ENCODE peak calls at places on chromosomes 1 and 21, in ten cellular contexts. One of them, this sample, is unnamed. For H3K4me1, the result is how much of the 10 kb centered on the place peaks cover.

GRCh38 chr1:160061376-160062100 is 8.4 kb downstream of the KCNJ10 start:
- DNase-seq in stomach: no peak
- DNase-seq in transverse colon: no peak
- DNase-seq in Panc1: no peak
- DNase-seq in H1: no peak
- DNase-seq in prostate gland: no peak
- DNase-seq in K562: peak
- DNase-seq in SK-N-SH: no peak
- DNase-seq in esophagus muscularis mucosa: no peak
- DNase-seq in upper lobe of left lung: no peak
- DNase-seq in this sample: no peak

GRCh38 chr1:228511014-228511413 is 23.8 kb downstream of the RNF187 start:
- DNase-seq in stomach: no peak
- DNase-seq in transverse colon: no peak
- DNase-seq in Panc1: no peak
- DNase-seq in H1: no peak
- DNase-seq in prostate gland: no peak
- DNase-seq in K562: no peak
- DNase-seq in SK-N-SH: no peak
- DNase-seq in esophagus muscularis mucosa: no peak
- DNase-seq in upper lobe of left lung: no peak
- DNase-seq in this sample: no peak

GRCh38 chr1:21897844-21898243 is 39.3 kb downstream of the HSPG2 start:
- DNase-seq in stomach: no peak
- DNase-seq in transverse colon: no peak
- DNase-seq in Panc1: no peak
- DNase-seq in H1: no peak
- DNase-seq in prostate gland: no peak
- DNase-seq in K562: no peak
- DNase-seq in SK-N-SH: no peak
- DNase-seq in esophagus muscularis mucosa: no peak
- DNase-seq in upper lobe of left lung: no peak
- DNase-seq in this sample: no peak

GRCh38 chr1:91755176-91755575 is 130.8 kb downstream of the TGFBR3 start:
- DNase-seq in stomach: no peak
- DNase-seq in transverse colon: no peak
- DNase-seq in Panc1: no peak
- DNase-seq in H1: no peak
- DNase-seq in prostate gland: no peak
- DNase-seq in K562: no peak
- DNase-seq in SK-N-SH: no peak
- DNase-seq in esophagus muscularis mucosa: no peak
- DNase-seq in upper lobe of left lung: no peak
- DNase-seq in this sample: no peak

GRCh38 chr1:29280780-29281131 is 44.4 kb downstream of the PTPRU start:
- DNase-seq in stomach: no peak
- DNase-seq in transverse colon: no peak
- DNase-seq in Panc1: no peak
- DNase-seq in H1: no peak
- DNase-seq in prostate gland: no peak
- DNase-seq in K562: no peak
- DNase-seq in SK-N-SH: no peak
- DNase-seq in esophagus muscularis mucosa: no peak
- DNase-seq in upper lobe of left lung: no peak
- DNase-seq in this sample: no peak

GRCh38 chr1:19086176-19086875 is 123.7 kb downstream of the UBR4 start:
- DNase-seq in stomach: peak
- DNase-seq in transverse colon: no peak
- DNase-seq in Panc1: no peak
- DNase-seq in H1: no peak
- DNase-seq in prostate gland: peak
- DNase-seq in K562: no peak
- DNase-seq in SK-N-SH: no peak
- DNase-seq in esophagus muscularis mucosa: no peak
- DNase-seq in upper lobe of left lung: no peak
- DNase-seq in this sample: peak

GRCh38 chr21:27189870-27190269 is 223.0 kb upstream of the ADAMTS5 start:
- DNase-seq in stomach: no peak
- DNase-seq in transverse colon: no peak
- DNase-seq in Panc1: no peak
- DNase-seq in H1: no peak
- DNase-seq in prostate gland: no peak
- DNase-seq in K562: no peak
- DNase-seq in SK-N-SH: no peak
- DNase-seq in esophagus muscularis mucosa: no peak
- DNase-seq in upper lobe of left lung: no peak
- DNase-seq in this sample: no peak

GRCh38 chr1:78779831-78780230 is 130.2 kb downstream of the IFI44 start:
- DNase-seq in stomach: no peak
- DNase-seq in transverse colon: no peak
- DNase-seq in Panc1: no peak
- DNase-seq in H1: no peak
- DNase-seq in prostate gland: no peak
- DNase-seq in K562: no peak
- DNase-seq in SK-N-SH: no peak
- DNase-seq in esophagus muscularis mucosa: no peak
- DNase-seq in upper lobe of left lung: no peak
- DNase-seq in this sample: no peak

GRCh38 chr1:217373761-217374701 is 256.9 kb downstream of the GPATCH2 start:
- DNase-seq in stomach: no peak
- DNase-seq in transverse colon: no peak
- DNase-seq in Panc1: no peak
- DNase-seq in H1: peak
- DNase-seq in prostate gland: no peak
- DNase-seq in K562: no peak
- DNase-seq in SK-N-SH: no peak
- DNase-seq in esophagus muscularis mucosa: peak
- DNase-seq in upper lobe of left lung: no peak
- DNase-seq in this sample: no peak

GRCh38 chr1:111990878-111991760 is 1.7 kb upstream of the KCND3 start:
- DNase-seq in stomach: peak
- DNase-seq in transverse colon: peak
- DNase-seq in Panc1: no peak
- DNase-seq in H1: peak
- DNase-seq in prostate gland: peak
- DNase-seq in K562: peak
- DNase-seq in SK-N-SH: peak
- DNase-seq in esophagus muscularis mucosa: no peak
- DNase-seq in upper lobe of left lung: peak
- DNase-seq in this sample: peak

GRCh38 chr1:58864654-58865053 is 80.8 kb upstream of the JUN start:
- DNase-seq in stomach: no peak
- DNase-seq in transverse colon: no peak
- DNase-seq in Panc1: no peak
- DNase-seq in H1: no peak
- DNase-seq in prostate gland: no peak
- DNase-seq in K562: no peak
- DNase-seq in SK-N-SH: no peak
- DNase-seq in esophagus muscularis mucosa: no peak
- DNase-seq in upper lobe of left lung: no peak
- DNase-seq in this sample: no peak

GRCh38 chr1:244314921-244315544 is 136.7 kb downstream of the ADSS2 start:
- DNase-seq in stomach: no peak
- DNase-seq in transverse colon: no peak
- DNase-seq in Panc1: no peak
- DNase-seq in H1: no peak
- DNase-seq in prostate gland: no peak
- DNase-seq in K562: no peak
- DNase-seq in SK-N-SH: no peak
- DNase-seq in esophagus muscularis mucosa: no peak
- DNase-seq in upper lobe of left lung: no peak
- DNase-seq in this sample: no peak

GRCh38 chr1:16903458-16903796 is 7.6 kb downstream of the RNU1-2 start:
- DNase-seq in stomach: no peak
- DNase-seq in transverse colon: no peak
- DNase-seq in Panc1: no peak
- DNase-seq in H1: no peak
- DNase-seq in prostate gland: no peak
- DNase-seq in K562: no peak
- DNase-seq in SK-N-SH: no peak
- DNase-seq in esophagus muscularis mucosa: no peak
- DNase-seq in upper lobe of left lung: no peak
- DNase-seq in this sample: no peak
- H3K4me1 ChIP-seq in stomach: under half
- H3K4me1 ChIP-seq in transverse colon: under half
- H3K4me1 ChIP-seq in Panc1: under half
- H3K4me1 ChIP-seq in H1: under half
- H3K4me1 ChIP-seq in prostate gland: under half
- H3K4me1 ChIP-seq in K562: under half
- H3K4me1 ChIP-seq in SK-N-SH: under half
- H3K4me1 ChIP-seq in esophagus muscularis mucosa: under half
- H3K4me1 ChIP-seq in upper lobe of left lung: under half
- H3K4me1 ChIP-seq in this sample: under half

DNA sequence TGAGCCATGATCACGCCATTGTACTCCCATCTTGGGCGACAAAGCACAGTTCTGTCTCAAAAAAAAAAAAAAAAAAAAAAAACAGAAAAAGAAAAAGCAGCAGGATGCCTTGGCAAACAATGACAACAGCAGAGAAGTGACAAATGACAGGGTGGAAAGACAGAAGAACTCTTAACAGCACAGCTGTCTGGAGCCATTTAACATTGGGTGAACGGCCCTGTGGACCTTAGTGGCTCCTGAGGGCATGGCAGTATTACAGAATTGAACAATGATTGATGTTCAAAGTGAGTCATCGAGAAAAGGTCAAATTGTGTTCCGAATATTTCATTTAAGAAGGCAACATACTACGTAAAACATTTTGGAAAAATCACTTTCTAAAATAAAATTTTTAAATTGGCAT is 29.9 kb downstream of the DNASE2B start:
- DNase-seq in stomach: no peak
- DNase-seq in transverse colon: no peak
- DNase-seq in Panc1: no peak
- DNase-seq in H1: no peak
- DNase-seq in prostate gland: no peak
- DNase-seq in K562: no peak
- DNase-seq in SK-N-SH: no peak
- DNase-seq in esophagus muscularis mucosa: no peak
- DNase-seq in upper lobe of left lung: no peak
- DNase-seq in this sample: no peak
- TF ChIP-seq POLR2AphosphoS5 in stomach: no peak
- TF ChIP-seq POLR2AphosphoS5 in transverse colon: no peak
- TF ChIP-seq POLR2AphosphoS5 in Panc1: no peak
- TF ChIP-seq POLR2AphosphoS5 in H1: no peak
- TF ChIP-seq POLR2AphosphoS5 in prostate gland: no peak
- TF ChIP-seq POLR2AphosphoS5 in K562: no peak
- TF ChIP-seq POLR2AphosphoS5 in SK-N-SH: no peak
- TF ChIP-seq POLR2AphosphoS5 in esophagus muscularis mucosa: no peak
- TF ChIP-seq POLR2AphosphoS5 in upper lobe of left lung: no peak
- TF ChIP-seq POLR2AphosphoS5 in this sample: no peak

GRCh38 chr1:169886422-169886821 is 7.3 kb downstream of the SCYL3 start:
- DNase-seq in stomach: no peak
- DNase-seq in transverse colon: no peak
- DNase-seq in Panc1: no peak
- DNase-seq in H1: no peak
- DNase-seq in prostate gland: no peak
- DNase-seq in K562: no peak
- DNase-seq in SK-N-SH: no peak
- DNase-seq in esophagus muscularis mucosa: no peak
- DNase-seq in upper lobe of left lung: no peak
- DNase-seq in this sample: no peak

GRCh38 chr1:169884616-169885015 is 9.1 kb downstream of the SCYL3 start:
- DNase-seq in stomach: no peak
- DNase-seq in transverse colon: no peak
- DNase-seq in Panc1: no peak
- DNase-seq in H1: no peak
- DNase-seq in prostate gland: no peak
- DNase-seq in K562: no peak
- DNase-seq in SK-N-SH: no peak
- DNase-seq in esophagus muscularis mucosa: no peak
- DNase-seq in upper lobe of left lung: no peak
- DNase-seq in this sample: no peak

GRCh38 chr1:169885207-169885606 is 8.5 kb downstream of the SCYL3 start:
- DNase-seq in stomach: no peak
- DNase-seq in transverse colon: no peak
- DNase-seq in Panc1: no peak
- DNase-seq in H1: no peak
- DNase-seq in prostate gland: no peak
- DNase-seq in K562: no peak
- DNase-seq in SK-N-SH: no peak
- DNase-seq in esophagus muscularis mucosa: no peak
- DNase-seq in upper lobe of left lung: no peak
- DNase-seq in this sample: no peak

GRCh38 chr1:169889871-169890270 is 3.8 kb downstream of the SCYL3 start:
- DNase-seq in stomach: no peak
- DNase-seq in transverse colon: no peak
- DNase-seq in Panc1: no peak
- DNase-seq in H1: no peak
- DNase-seq in prostate gland: no peak
- DNase-seq in K562: no peak
- DNase-seq in SK-N-SH: no peak
- DNase-seq in esophagus muscularis mucosa: no peak
- DNase-seq in upper lobe of left lung: no peak
- DNase-seq in this sample: no peak

GRCh38 chr1:169886931-169887330 is 6.8 kb downstream of the SCYL3 start:
- DNase-seq in stomach: no peak
- DNase-seq in transverse colon: no peak
- DNase-seq in Panc1: no peak
- DNase-seq in H1: no peak
- DNase-seq in prostate gland: no peak
- DNase-seq in K562: no peak
- DNase-seq in SK-N-SH: no peak
- DNase-seq in esophagus muscularis mucosa: no peak
- DNase-seq in upper lobe of left lung: no peak
- DNase-seq in this sample: no peak
- H3K4me1 ChIP-seq in stomach: under half
- H3K4me1 ChIP-seq in transverse colon: under half
- H3K4me1 ChIP-seq in Panc1: under half
- H3K4me1 ChIP-seq in H1: under half
- H3K4me1 ChIP-seq in prostate gland: under half
- H3K4me1 ChIP-seq in K562: under half
- H3K4me1 ChIP-seq in SK-N-SH: under half
- H3K4me1 ChIP-seq in esophagus muscularis mucosa: under half
- H3K4me1 ChIP-seq in upper lobe of left lung: under half
- H3K4me1 ChIP-seq in this sample: under half

GRCh38 chr1:175857756-175858155 is 114.4 kb upstream of the TNR start:
- DNase-seq in stomach: no peak
- DNase-seq in transverse colon: no peak
- DNase-seq in Panc1: no peak
- DNase-seq in H1: no peak
- DNase-seq in prostate gland: no peak
- DNase-seq in K562: no peak
- DNase-seq in SK-N-SH: no peak
- DNase-seq in esophagus muscularis mucosa: no peak
- DNase-seq in upper lobe of left lung: no peak
- DNase-seq in this sample: no peak

GRCh38 chr1:175848329-175848728 is 104.9 kb upstream of the TNR start:
- DNase-seq in stomach: no peak
- DNase-seq in transverse colon: no peak
- DNase-seq in Panc1: no peak
- DNase-seq in H1: no peak
- DNase-seq in prostate gland: no peak
- DNase-seq in K562: no peak
- DNase-seq in SK-N-SH: no peak
- DNase-seq in esophagus muscularis mucosa: no peak
- DNase-seq in upper lobe of left lung: no peak
- DNase-seq in this sample: no peak

DNA sequence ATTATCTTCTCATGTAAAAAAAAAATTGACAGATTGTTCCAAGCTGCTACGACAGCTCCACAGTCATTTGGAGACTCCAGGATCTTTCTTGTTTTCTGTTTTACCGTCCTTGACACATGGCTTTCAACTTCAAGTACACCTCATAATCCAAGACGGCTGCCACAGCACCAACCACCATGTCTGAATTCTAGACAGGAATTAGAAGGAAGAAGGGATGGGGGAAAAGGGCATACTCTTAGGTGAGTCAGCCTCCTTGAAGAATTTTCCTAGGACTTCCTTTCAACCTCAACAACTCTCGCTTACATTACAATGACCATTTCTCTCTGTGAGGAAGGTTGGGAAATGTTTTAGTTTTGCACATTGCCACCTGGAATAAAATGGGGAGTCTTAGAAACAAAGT is 110.3 kb upstream of the TNR start:
- DNase-seq in stomach: no peak
- DNase-seq in transverse colon: no peak
- DNase-seq in Panc1: no peak
- DNase-seq in H1: no peak
- DNase-seq in prostate gland: no peak
- DNase-seq in K562: no peak
- DNase-seq in SK-N-SH: no peak
- DNase-seq in esophagus muscularis mucosa: no peak
- DNase-seq in upper lobe of left lung: no peak
- DNase-seq in this sample: no peak
- TF ChIP-seq POLR2AphosphoS5 in stomach: no peak
- TF ChIP-seq POLR2AphosphoS5 in transverse colon: no peak
- TF ChIP-seq POLR2AphosphoS5 in Panc1: no peak
- TF ChIP-seq POLR2AphosphoS5 in H1: no peak
- TF ChIP-seq POLR2AphosphoS5 in prostate gland: no peak
- TF ChIP-seq POLR2AphosphoS5 in K562: no peak
- TF ChIP-seq POLR2AphosphoS5 in SK-N-SH: no peak
- TF ChIP-seq POLR2AphosphoS5 in esophagus muscularis mucosa: no peak
- TF ChIP-seq POLR2AphosphoS5 in upper lobe of left lung: no peak
- TF ChIP-seq POLR2AphosphoS5 in this sample: no peak

This sample was measured in breast epithelium.